ENCODE peak calls at places on chromosomes 4 and X, in five cellular contexts. K is GM12878, M is K562, B is H1, E is HepG2. U is an unnamed sample.

GRCh38 chr4:22430626-22431025 is 85.2 kb downstream of the ADGRA3 start:
- DNase-seq in E (no peak), B (no peak), M (no peak), K (no peak), U (no peak)

GRCh38 chr4:73341454-73341853 is 62.6 kb upstream of the ALB start:
- DNase-seq in E (peak), K (peak), M (peak), B (no peak), U (peak)

GRCh38 chr4:15402974-15403373 is 24.9 kb upstream of the C1QTNF7 start:
- DNase-seq in E (no peak), B (no peak), M (no peak), K (no peak), U (no peak)

GRCh38 chrX:133053854-133054565 is 42.9 kb downstream of the USP26 start:
- DNase-seq in M (no peak), E (no peak), K (no peak), B (no peak), U (no peak)

GRCh38 chr4:125958519-125958918 is 643.8 kb downstream of the FAT4 start:
- DNase-seq in E (no peak), K (no peak), M (no peak), B (no peak), U (no peak)

GRCh38 chr4:96164814-96165351 is 325.0 kb downstream of the PDHA2 start:
- DNase-seq in K (no peak), E (no peak), M (no peak), B (no peak), U (no peak)

GRCh38 chr4:101238706-101239105 is 108.6 kb downstream of the PPP3CA start:
- DNase-seq in K (no peak), E (no peak), M (no peak), B (no peak), U (no peak)

GRCh38 chr4:48093949-48094550 is 40.0 kb downstream of the TXK start:
- DNase-seq in K (no peak), B (peak), E (no peak), M (no peak), U (no peak)

GRCh38 chr4:88843067-88843723 is 145.6 kb upstream of the NAP1L5 start:
- DNase-seq in K (no peak), M (no peak), E (no peak), B (no peak), U (no peak)

GRCh38 chrX:12961191-12961718 is 13.7 kb upstream of the TMSB4X start:
- DNase-seq in E (no peak), K (no peak), M (no peak), B (no peak), U (no peak)

GRCh38 chrX:41275661-41276609 is 58.0 kb upstream of the DDX3X start:
- DNase-seq in B (no peak), K (no peak), E (peak), M (peak), U (no peak)

GRCh38 chr4:123411514-123411913 is 14.9 kb downstream of the SPRY1 start:
- DNase-seq in E (no peak), K (no peak), M (no peak), B (no peak), U (no peak)

GRCh38 chr4:123746981-123747380 is 350.4 kb downstream of the SPRY1 start:
- DNase-seq in B (no peak), M (no peak), E (no peak), K (no peak), U (no peak)

DNA sequence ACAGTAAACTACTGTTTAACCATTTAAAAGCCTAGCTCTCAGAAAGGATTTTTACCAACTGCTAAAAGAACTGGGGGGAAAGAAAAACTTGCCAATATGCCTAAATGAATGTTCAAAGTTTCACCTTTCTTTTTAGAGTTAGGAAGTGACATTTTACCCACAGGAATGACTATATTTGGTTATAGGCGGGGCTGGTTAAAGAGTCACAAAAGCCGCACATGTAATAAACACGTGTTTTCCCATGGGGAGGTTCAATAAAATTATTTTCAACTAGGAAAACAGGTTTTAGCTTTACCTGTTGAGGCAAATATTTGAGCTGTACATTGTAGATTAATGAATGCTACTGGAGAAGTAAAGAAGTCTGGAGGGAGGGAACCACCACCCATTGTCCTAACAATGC is 41.6 kb upstream of the UGDH start:
- DNase-seq in M (no peak), K (peak), E (no peak), B (no peak), U (no peak)
- TF ChIP-seq CEBPB in M (no peak), K (no peak), E (no peak), B (no peak), U (no peak)

GRCh38 chr4:41881931-41882621 is 53.2 kb upstream of the TMEM33 start:
- DNase-seq in M (no peak), E (no peak), K (no peak), B (no peak), U (no peak)
- TF ChIP-seq EZH2 in M (no peak), E (no peak), K (no peak), B (peak), U (no peak)

GRCh38 chr4:61520176-61520575 is 320.1 kb downstream of the ADGRL3 start:
- DNase-seq in M (no peak), K (no peak), B (no peak), E (no peak), U (no peak)

GRCh38 chr4:61517144-61517543 is 317.0 kb downstream of the ADGRL3 start:
- DNase-seq in K (no peak), B (peak), E (peak), M (no peak), U (no peak)

GRCh38 chr4:61522312-61522711 is 322.2 kb downstream of the ADGRL3 start:
- DNase-seq in B (no peak), E (no peak), M (no peak), K (no peak), U (no peak)

GRCh38 chr4:61521451-61521850 is 321.3 kb downstream of the ADGRL3 start:
- DNase-seq in E (no peak), M (no peak), B (no peak), K (no peak), U (no peak)

DNA sequence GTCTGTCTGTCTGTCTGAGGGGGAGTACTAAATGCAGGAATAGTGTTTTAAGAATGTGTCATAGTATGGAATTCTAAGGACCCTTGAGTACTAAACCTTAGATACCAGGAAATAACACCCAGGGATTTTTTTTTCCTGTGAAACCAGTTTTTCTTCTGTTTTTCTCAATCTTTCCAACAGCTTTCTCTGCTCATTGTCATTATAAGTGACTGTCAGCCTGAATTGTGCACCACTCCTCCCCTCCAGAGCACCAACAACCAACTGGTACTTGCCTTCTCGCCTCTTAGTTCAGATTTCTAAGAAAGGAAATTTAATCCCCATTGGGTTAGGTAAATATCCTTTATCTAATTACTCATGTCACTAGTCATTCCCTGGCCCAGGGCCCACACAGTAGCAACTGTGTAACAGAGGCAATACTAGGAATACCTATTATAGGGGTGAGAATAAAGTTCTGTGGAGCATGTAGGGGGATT is 320.6 kb downstream of the ADGRL3 start:
- DNase-seq in E (no peak), K (no peak), M (no peak), B (no peak), U (no peak)
- TF ChIP-seq CEBPB in E (no peak), K (no peak), M (no peak), B (no peak), U (no peak)

DNA sequence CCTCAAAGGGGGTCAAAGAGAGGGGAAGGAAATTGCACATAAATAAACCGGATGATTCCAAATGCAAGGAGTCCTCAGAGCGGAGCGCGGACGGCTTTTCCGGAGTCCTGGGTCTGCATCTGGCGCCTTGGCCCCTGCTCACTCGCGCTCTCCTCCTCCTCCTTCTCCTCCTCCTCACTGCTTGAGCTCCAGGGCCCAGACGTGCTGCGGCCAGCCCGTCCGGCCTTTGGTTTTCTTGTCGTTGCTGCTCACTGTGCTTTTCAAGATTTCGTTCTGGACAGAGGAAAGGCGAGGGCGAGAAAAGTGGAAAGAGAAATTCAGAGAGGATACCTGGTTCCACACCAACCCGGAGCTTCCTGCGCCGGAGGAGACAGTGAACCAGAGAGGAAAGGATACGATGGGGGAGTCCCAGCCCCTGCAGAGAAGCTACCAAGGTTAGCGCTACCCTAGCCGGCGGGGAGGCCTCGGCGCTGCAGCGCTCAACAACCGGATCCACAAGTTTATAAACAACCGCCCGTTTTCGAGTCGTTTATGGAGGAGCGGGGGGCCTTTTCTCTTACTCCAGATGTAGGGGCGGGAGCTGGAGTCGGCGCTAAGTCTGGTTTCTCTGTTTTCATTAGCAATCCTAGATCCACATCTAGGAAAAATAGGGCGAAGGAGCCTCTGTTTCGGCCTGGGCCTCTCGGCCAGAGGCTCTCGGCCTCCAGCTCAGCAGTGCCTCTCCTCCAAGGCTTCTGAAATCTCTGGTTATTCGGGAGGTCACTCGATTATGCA is 2.7 kb downstream of the HAND2 start:
- DNase-seq in M (no peak), K (no peak), E (no peak), B (no peak), U (no peak)
- TF ChIP-seq EZH2 in M (no peak), K (no peak), E (no peak), B (peak), U (no peak)

DNA sequence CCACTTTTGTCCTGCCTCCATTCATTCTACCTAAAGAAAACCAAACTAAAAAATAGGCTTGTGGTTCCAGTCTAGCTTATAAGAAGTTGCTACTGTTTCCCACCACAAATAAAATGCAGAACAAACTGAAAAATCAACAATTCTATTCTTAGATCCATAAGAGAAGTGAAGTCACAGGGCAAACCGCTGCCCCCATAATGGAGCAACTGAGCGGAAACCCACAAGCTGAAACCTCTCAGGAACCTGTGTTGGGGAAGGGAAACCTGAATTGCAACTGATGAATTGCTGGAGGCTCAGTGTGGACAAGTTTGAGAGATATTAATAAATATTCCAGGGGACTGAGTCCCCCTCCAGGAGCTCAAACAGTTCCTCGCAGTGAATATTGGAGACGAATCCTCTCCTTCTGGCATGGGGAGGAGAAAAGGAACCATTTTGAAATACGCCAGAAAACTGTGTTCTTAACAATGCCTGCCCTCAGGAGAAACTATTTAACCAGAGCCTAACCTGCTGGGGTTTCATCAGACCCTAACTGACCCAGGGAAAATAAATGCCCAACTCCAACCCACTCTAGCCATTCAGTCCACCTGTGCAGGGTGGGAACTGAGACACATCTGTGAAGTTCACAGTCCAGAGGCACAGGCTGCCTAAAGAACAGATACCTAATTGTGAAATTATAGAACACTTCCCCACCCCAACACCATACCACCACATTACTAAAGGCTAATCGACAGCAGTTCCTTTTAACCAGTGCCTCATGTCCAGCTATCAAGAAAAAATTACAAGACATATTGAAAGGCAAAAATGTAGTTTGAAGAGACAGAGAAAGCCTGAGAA is 22.8 kb upstream of the SH3RF1 start:
- DNase-seq in B (no peak), E (no peak), M (no peak), K (peak), U (no peak)
- TF ChIP-seq CEBPB in B (no peak), E (no peak), M (no peak), K (peak), U (no peak)

GRCh38 chrX:130109429-130110378 is 593 bp downstream of the ELF4 start:
- DNase-seq in K (no peak), E (no peak), B (no peak), M (peak), U (no peak)
- TF ChIP-seq EZH2 in K (no peak), E (peak), B (peak), M (no peak), U (no peak)